ENCODE peak calls at places on chromosomes 5 and 9, in ten cellular contexts. O is NCI-H187 treated with DMSO at 0.1 percent for 48 hours, T is A172, K is M059J, P is epithelial cell of esophagus, Y is A549, Z is small intestine, D is GM06990, V is HT1080, F is endothelial cell. H is an unnamed sample.

GRCh38 chr9:110058304-110058953 is 149.5 kb downstream of the C9orf152 start:
- DNase-seq in O (no peak), T (peak; percentile 77), K (peak; percentile 73), P (peak; percentile 76), Y (peak; percentile 62), Z (peak; percentile 70), D (no peak), V (peak; percentile 61), F (peak; percentile 61), H (no peak)

GRCh38 chr5:14946813-14947640 is 75.4 kb upstream of the ANKH start:
- DNase-seq in O (no peak), T (peak; percentile 27), K (peak; percentile 44), P (peak; percentile 76), Y (peak; percentile 18), Z (peak; percentile 60), D (no peak), V (peak; percentile 31), F (no peak), H (no peak)

GRCh38 chr5:88236866-88237642 is 31.6 kb downstream of the TMEM161B start:
- DNase-seq in O (no peak), T (peak; percentile 8), K (peak; percentile 77), P (peak; percentile 30), Y (no peak), Z (no peak), D (no peak), V (peak; percentile 54), F (no peak), H (no peak)

GRCh38 chr5:171355302-171355724 is 32.3 kb upstream of the NPM1 start:
- DNase-seq in O (no peak), T (no peak), K (no peak), P (no peak), Y (no peak), Z (no peak), D (peak; percentile 37), V (no peak), F (no peak), H (no peak)

GRCh38 chr9:37905776-37906175 is 1.8 kb upstream of the SLC25A51 start:
- DNase-seq in O (no peak), T (no peak), K (no peak), P (no peak), Y (no peak), Z (no peak), D (no peak), V (no peak), F (no peak), H (no peak)

GRCh38 chr5:3602713-3603502 is 7.3 kb downstream of the IRX1 start:
- DNase-seq in O (no peak), T (no peak), K (peak; percentile 9), P (no peak), Y (no peak), Z (peak; percentile 5), D (no peak), V (no peak), F (peak; percentile 53), H (no peak)

GRCh38 chr5:68261174-68262021 is 45.8 kb downstream of the PIK3R1 start:
- DNase-seq in O (no peak), T (no peak), K (no peak), P (no peak), Y (no peak), Z (no peak), D (no peak), V (no peak), F (no peak), H (no peak)

GRCh38 chr5:149962040-149962439 is 1.5 kb downstream of the SLC26A2 start:
- DNase-seq in O (no peak), T (peak; percentile 56), K (peak; percentile 62), P (peak; percentile 60), Y (peak; percentile 80), Z (peak; percentile 41), D (peak; percentile 6), V (peak; percentile 60), F (peak; percentile 15), H (no peak)

GRCh38 chr5:96844476-96844990 is 31.8 kb upstream of the ERAP2 start:
- DNase-seq in O (no peak), T (peak; percentile 20), K (peak; percentile 89), P (peak; percentile 54), Y (no peak), Z (no peak), D (no peak), V (no peak), F (no peak), H (no peak)

GRCh38 chr9:116098476-116098875 is 55.1 kb upstream of the PAPPA start:
- DNase-seq in O (no peak), T (no peak), K (no peak), P (no peak), Y (no peak), Z (no peak), D (no peak), V (no peak), F (no peak), H (no peak)

GRCh38 chr9:133031130-133031422 is 279 bp downstream of the GTF3C5 start:
- DNase-seq in O (no peak), T (no peak), K (no peak), P (no peak), Y (no peak), Z (no peak), D (no peak), V (no peak), F (no peak), H (no peak)

GRCh38 chr5:102755691-102756371 is 726 bp downstream of the PAM start:
- DNase-seq in O (peak; percentile 39), T (peak; percentile 82), K (peak; percentile 94), P (peak; percentile 86), Y (peak; percentile 62), Z (peak; percentile 81), D (peak; percentile 51), V (peak; percentile 81), F (peak; percentile 54), H (peak; percentile 86)

GRCh38 chr5:180330810-180331646 is 22.1 kb downstream of the GFPT2 start:
- DNase-seq in O (no peak), T (peak; percentile 100), K (peak; percentile 94), P (peak; percentile 56), Y (peak; percentile 93), Z (no peak), D (no peak), V (peak; percentile 99), F (no peak), H (no peak)

GRCh38 chr5:100595152-100595811 is 60.1 kb downstream of the FAM174A start:
- DNase-seq in O (no peak), T (peak; percentile 91), K (peak; percentile 90), P (peak; percentile 75), Y (peak; percentile 6), Z (peak; percentile 48), D (no peak), V (peak; percentile 93), F (no peak), H (no peak)

H was measured in cardiac septum.